ENCODE peak calls at places on chromosomes 13 and 19, in seven cellular contexts. U, B, V, J, I, R and M are unnamed samples.

GRCh38 chr19:8631425-8631819 is 989 bp downstream of the NFILZ start:
- DNase-seq in U (no peak), B (peak; percentile 84), V (peak; percentile 92), J (no peak), I (peak; percentile 85), R (peak; percentile 61), M (no peak)

GRCh38 chr13:65112123-65113075 is 2117.7 kb downstream of the PCDH9 start:
- DNase-seq in U (no peak), B (no peak), V (peak; percentile 2), J (no peak), I (peak; percentile 66), R (no peak), M (no peak)

GRCh38 chr13:80262051-80262695 is 78.8 kb downstream of the SPRY2 start:
- DNase-seq in U (no peak), B (no peak), V (no peak), J (no peak), I (no peak), R (no peak), M (no peak)

GRCh38 chr19:16627194-16627927 is 643 bp downstream of the MED26 start:
- DNase-seq in U (no peak), B (no peak), V (no peak), J (peak; percentile 62), I (no peak), R (peak; percentile 11), M (no peak)

GRCh38 chr13:23750383-23751121 is 138.6 kb downstream of the MIPEP start:
- DNase-seq in U (no peak), B (no peak), V (no peak), J (no peak), I (peak; percentile 58), R (no peak), M (no peak)

GRCh38 chr13:74306496-74306895 is 172.3 kb upstream of the KLF12 start:
- DNase-seq in U (no peak), B (peak; percentile 18), V (peak; percentile 37), J (no peak), I (peak; percentile 40), R (no peak), M (peak; percentile 64)

GRCh38 chr13:66689628-66690027 is 540.5 kb downstream of the PCDH9 start:
- DNase-seq in U (no peak), B (peak; percentile 60), V (no peak), J (no peak), I (peak; percentile 38), R (no peak), M (no peak)

GRCh38 chr13:37481005-37481857 is 117.3 kb downstream of the POSTN start:
- DNase-seq in U (no peak), B (peak; percentile 38), V (peak; percentile 48), J (no peak), I (peak; percentile 99), R (no peak), M (no peak)

GRCh38 chr13:45954861-45955595 is 97.5 kb downstream of the ZC3H13 start:
- DNase-seq in U (no peak), B (peak; percentile 31), V (no peak), J (no peak), I (no peak), R (no peak), M (no peak)

DNA sequence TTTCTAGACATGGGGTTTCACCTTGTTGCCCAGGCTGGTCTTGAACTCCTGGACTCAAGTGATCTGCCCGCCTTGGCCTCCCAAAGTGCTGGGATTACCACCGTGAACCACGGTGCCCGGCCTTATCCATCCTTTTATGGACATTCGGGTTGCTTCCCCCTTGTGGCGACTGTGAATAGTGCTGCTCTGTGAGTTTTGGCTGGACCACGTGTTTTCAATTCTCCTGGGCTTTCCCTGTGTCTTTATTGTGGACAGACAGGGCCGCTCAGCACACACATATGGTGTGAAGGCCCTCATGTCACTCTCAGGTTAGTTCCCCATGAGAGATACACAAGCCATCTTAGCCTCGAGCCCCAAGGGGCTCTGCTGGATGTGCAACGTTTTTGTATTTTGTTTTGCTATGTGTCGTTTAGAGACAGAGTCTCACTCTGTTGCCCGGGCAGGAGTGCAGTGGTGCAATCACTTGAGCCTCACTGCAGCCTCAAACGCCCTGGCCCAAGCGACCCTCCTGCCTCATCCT is 40.5 kb downstream of the MAU2 start:
- DNase-seq in U (peak; percentile 80), B (peak; percentile 91), V (peak; percentile 65), J (peak; percentile 72), I (peak; percentile 69), R (peak; percentile 70), M (peak; percentile 92)
- TF ChIP-seq CTCF in U (peak; percentile 85), B (peak; percentile 80), V (peak; percentile 80), J (peak; percentile 87), I (peak; percentile 86), R (peak; percentile 46), M (peak; percentile 82)

GRCh38 chr13:83125791-83126190 is 756.5 kb downstream of the SLITRK1 start:
- DNase-seq in U (no peak), B (no peak), V (no peak), J (no peak), I (no peak), R (no peak), M (no peak)
- H3K4me3 ChIP-seq in U (no peak overlapping the region), B (no peak overlapping the region), V (no peak overlapping the region), J (no peak overlapping the region), I (no peak overlapping the region), R (no peak overlapping the region), M (no peak overlapping the region)

GRCh38 chr13:42041684-42042035 is 6.8 kb upstream of the DGKH start:
- DNase-seq in U (peak; percentile 56), B (peak; percentile 74), V (no peak), J (peak; percentile 67), I (peak; percentile 59), R (peak; percentile 61), M (no peak)
- TF ChIP-seq CTCF in U (peak; percentile 42), B (peak; percentile 66), V (peak; percentile 73), J (peak; percentile 52), I (peak; percentile 84), R (peak; percentile 14), M (peak; percentile 53)

DNA sequence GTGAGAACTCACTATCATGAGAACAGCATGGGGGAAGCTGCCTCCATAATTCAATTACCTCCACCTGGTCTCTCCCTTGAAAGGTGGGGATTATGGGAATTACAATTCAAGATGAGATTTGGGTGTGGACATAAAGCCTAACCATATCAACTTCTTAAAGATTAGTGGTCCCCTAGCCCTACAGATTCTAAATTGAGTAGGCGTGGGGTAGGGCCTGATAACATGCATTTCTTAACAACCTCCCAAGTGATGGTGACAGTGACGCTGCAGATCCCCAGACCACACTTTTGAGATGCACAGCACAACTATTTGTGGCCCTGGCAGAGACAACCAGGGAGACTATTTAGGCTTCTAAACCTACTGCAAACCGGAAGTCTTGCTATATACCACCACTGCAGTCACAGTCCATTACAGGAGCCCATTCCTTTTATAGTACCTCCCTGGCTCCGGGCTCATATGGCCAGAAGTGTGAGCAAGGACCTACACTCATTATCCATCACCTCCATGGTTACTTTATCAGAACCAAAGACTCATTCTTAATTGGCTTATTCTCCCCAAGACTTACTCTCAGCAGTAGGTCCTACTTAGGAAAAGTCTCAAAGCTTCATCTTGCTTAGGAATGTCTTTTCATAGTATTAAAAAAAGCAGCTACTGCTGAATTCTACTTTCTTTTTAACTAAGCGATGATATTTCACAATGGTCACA is 2.1 kb upstream of the DPY19L3 start:
- DNase-seq in U (no peak), B (peak; percentile 10), V (no peak), J (no peak), I (no peak), R (no peak), M (no peak)
- H3K4me3 ChIP-seq in U (no peak overlapping the region), B (peak overlapping the region; percentile 6), V (no peak overlapping the region), J (no peak overlapping the region), I (no peak overlapping the region), R (no peak overlapping the region), M (no peak overlapping the region)

GRCh38 chr19:5434970-5435641 is 20.1 kb upstream of the ZNRF4 start:
- DNase-seq in U (no peak), B (peak; percentile 64), V (peak; percentile 57), J (no peak), I (peak; percentile 98), R (peak; percentile 86), M (peak; percentile 48)
- TF ChIP-seq CTCF in U (no peak), B (no peak), V (no peak), J (no peak), I (no peak), R (no peak), M (no peak)

DNA sequence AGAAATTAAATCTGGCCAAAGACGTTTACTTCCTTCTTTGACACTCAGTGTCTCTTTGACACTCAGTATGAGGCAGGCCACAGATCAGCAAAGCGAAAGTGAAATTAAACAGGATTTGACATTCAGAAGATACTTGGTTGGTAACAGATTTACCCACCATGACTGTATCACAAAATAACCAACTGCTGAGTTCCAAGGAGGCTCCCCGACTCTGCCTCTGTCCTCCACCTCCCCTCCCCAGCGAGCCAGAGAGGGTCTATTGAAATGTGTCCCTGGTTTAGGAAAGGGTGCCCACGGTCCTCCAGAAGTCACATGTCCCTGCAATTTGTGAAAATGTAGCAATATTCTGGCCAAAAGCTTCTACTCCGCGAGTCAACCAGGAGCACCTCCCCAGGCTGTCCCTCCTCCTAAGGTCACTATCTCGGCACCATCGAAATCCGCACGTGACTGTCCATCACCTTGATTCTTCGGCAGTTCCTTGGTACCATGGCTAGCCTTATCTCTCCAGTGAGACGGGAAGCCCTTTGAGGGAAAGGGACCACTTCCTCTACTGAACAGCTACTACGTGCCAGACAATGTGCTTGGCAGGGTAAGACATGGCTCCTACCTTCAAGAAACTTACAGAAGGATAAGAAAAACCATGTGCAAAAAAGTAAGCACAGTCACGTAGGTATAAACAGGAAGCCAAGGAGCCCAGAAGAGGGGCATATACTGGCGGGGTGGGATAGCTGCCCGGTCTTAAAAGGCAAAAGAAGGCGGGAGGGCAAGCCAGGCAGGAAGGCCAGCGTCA is 1.5 kb downstream of the N4BP2L1 start:
- DNase-seq in U (no peak), B (no peak), V (no peak), J (no peak), I (no peak), R (no peak), M (no peak)
- H3K4me3 ChIP-seq in U (peak overlapping the region; percentile 84), B (peak overlapping the region; percentile 78), V (peak overlapping the region; percentile 70), J (peak overlapping the region; percentile 80), I (peak overlapping the region; percentile 5), R (no peak overlapping the region), M (peak overlapping the region; percentile 58)

GRCh38 chr19:28341810-28342350 is 871.1 kb downstream of the UQCRFS1 start:
- DNase-seq in U (no peak), B (no peak), V (no peak), J (no peak), I (no peak), R (no peak), M (no peak)

GRCh38 chr19:28349604-28350003 is 863.3 kb downstream of the UQCRFS1 start:
- DNase-seq in U (no peak), B (no peak), V (no peak), J (no peak), I (no peak), R (no peak), M (no peak)

GRCh38 chr19:28350037-28350436 is 862.9 kb downstream of the UQCRFS1 start:
- DNase-seq in U (no peak), B (no peak), V (no peak), J (no peak), I (no peak), R (no peak), M (no peak)

GRCh38 chr19:28350673-28351072 is 862.3 kb downstream of the UQCRFS1 start:
- DNase-seq in U (no peak), B (no peak), V (no peak), J (no peak), I (no peak), R (no peak), M (no peak)

DNA sequence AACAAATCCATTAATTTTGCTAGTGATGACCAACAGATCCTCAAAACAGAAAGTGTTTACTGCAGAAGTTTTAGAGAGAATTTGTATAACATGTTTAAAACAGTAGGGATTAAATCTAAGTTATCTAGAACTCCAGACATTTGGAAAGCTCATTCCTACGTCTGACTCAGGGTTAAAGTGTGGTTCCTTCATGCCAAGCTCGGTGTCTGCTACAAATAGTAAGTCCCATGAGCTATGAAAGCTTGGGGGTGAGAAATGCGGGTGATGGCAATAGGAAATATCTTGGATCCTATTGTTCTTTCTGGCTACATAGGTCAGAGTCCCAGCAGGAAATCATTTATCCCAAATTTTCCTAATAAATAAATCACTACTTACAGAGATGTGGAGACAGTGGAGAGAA is 867.1 kb downstream of the UQCRFS1 start:
- DNase-seq in U (no peak), B (no peak), V (no peak), J (no peak), I (peak; percentile 32), R (no peak), M (no peak)
- TF ChIP-seq CTCF in U (no peak), B (no peak), V (no peak), J (no peak), I (no peak), R (no peak), M (no peak)